ENCODE peak calls at places on chromosomes 11 and 22, in five cellular contexts. W, D, B, I and L are unnamed samples.

GRCh38 chr11:87536565-87536964 is 498.8 kb downstream of the TMEM135 start:
- DNase-seq in I (no peak), D (no peak), B (no peak), W (no peak), L (no peak)

GRCh38 chr22:49724030-49724892 is 103.4 kb downstream of the BRD1 start:
- DNase-seq in I (peak; percentile 53), D (no peak), W (no peak), B (no peak), L (peak; percentile 58)

GRCh38 chr11:27971256-27971655 is 136.7 kb downstream of the KIF18A start:
- DNase-seq in B (no peak), I (no peak), W (no peak), D (no peak), L (no peak)

GRCh38 chr22:30298005-30298701 is 8.8 kb upstream of the CASTOR1 start:
- DNase-seq in W (no peak), D (no peak), B (no peak), I (no peak), L (no peak)

GRCh38 chr11:108958446-108959123 is 293.7 kb downstream of the DDX10 start:
- DNase-seq in I (no peak), D (no peak), W (no peak), B (no peak), L (no peak)

GRCh38 chr11:108204376-108204775 is 18.1 kb downstream of the NPAT start:
- DNase-seq in B (no peak), D (no peak), W (no peak), I (no peak), L (no peak)

GRCh38 chr22:46367707-46368191 is 32.2 kb downstream of the TRMU start:
- DNase-seq in D (peak; percentile 97), I (peak; percentile 68), B (peak; percentile 64), W (peak; percentile 48), L (peak; percentile 41)

GRCh38 chr11:118015385-118015841 is 29.2 kb downstream of the IL10RA start:
- DNase-seq in B (no peak), I (no peak), W (no peak), D (no peak), L (no peak)

GRCh38 chr22:21632237-21632895 is at the start of gene CCDC116:
- DNase-seq in D (peak; percentile 86), W (no peak), I (no peak), B (no peak), L (peak; percentile 85)

GRCh38 chr11:73551697-73552096 is 46.2 kb downstream of the FAM168A start:
- DNase-seq in I (no peak), B (no peak), D (no peak), W (no peak), L (no peak)

GRCh38 chr22:41777749-41778395 is 22.6 kb upstream of the CCDC134 start:
- DNase-seq in I (no peak), B (no peak), W (no peak), D (no peak), L (no peak)

DNA sequence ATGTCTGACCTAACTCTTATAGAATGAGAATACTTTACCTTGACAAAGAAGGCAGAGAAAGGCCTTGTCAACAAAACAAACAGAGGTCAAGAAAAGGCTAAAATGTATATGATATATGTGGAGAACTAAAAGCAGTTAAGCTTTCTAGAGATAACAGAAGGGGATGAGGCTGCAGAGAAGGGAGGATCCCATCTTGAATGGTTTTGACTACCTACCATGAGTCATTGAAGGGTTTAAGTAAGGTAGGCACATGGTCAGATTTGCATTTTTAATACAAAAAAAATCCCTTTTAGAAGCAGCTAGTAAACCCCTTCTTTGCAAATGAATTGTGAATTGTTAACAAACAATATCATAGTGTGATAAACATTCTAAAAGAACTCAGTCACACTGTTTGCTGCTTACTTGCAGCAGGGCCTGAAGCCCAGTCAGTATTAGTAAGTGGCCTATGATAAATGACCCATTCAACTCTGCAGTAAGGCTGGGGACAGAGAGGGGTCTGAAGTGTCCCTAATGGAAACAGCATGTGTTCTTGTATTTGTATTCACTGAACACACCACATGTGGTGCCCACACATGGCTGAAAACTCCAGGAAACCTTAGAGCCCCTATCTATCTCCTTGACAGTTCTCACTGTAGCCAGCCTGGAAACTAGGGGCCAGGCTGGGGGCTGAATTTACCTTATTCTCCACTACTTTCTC is 328.8 kb upstream of the PITPNB start:
- DNase-seq in B (no peak), D (peak; percentile 55), W (no peak), I (no peak), L (peak; percentile 54)
- H3K9me3 ChIP-seq in B (no peaks in the 10 kb centered on the region), D (no peaks in the 10 kb centered on the region), W (no peaks in the 10 kb centered on the region), I (no peaks in the 10 kb centered on the region), L (no peaks in the 10 kb centered on the region)

GRCh38 chr22:20531404-20532181 is 24.2 kb downstream of the MED15 start:
- DNase-seq in I (peak; percentile 93), W (no peak), B (peak; percentile 68), D (peak; percentile 74), L (no peak)

GRCh38 chr22:20532256-20532993 is 25.0 kb downstream of the MED15 start:
- DNase-seq in B (no peak), W (no peak), I (no peak), D (no peak), L (no peak)

GRCh38 chr22:20528405-20528978 is 21.1 kb downstream of the MED15 start:
- DNase-seq in I (no peak), B (no peak), W (no peak), D (no peak), L (no peak)

GRCh38 chr22:20531154-20531403 is 23.7 kb downstream of the MED15 start:
- DNase-seq in D (no peak), I (no peak), B (no peak), W (no peak), L (no peak)

GRCh38 chr22:20530368-20531153 is 23.2 kb downstream of the MED15 start:
- DNase-seq in D (no peak), B (peak; percentile 64), W (no peak), I (peak; percentile 93), L (no peak)
- H3K4me3 ChIP-seq in D (no peak overlapping the region), B (no peak overlapping the region), W (no peak overlapping the region), I (no peak overlapping the region), L (no peak overlapping the region)

GRCh38 chr11:1493650-1494244 is 7.2 kb upstream of the MOB2 start:
- DNase-seq in D (no peak), I (no peak), B (no peak), W (no peak), L (no peak)
- H3K4me1 ChIP-seq in D (no peaks in the 10 kb centered on the region), I (no peaks in the 10 kb centered on the region), B (no peaks in the 10 kb centered on the region), W (peaks cover 2% of the 10 kb centered on the region), L (no peaks in the 10 kb centered on the region)

GRCh38 chr11:2647167-2647566 is 52.6 kb downstream of the KCNQ1OT1 start:
- DNase-seq in W (no peak), I (no peak), D (no peak), B (no peak), L (no peak)
- H3K9me3 ChIP-seq in W (peaks cover 55% of the 10 kb centered on the region), I (peaks cover 35% of the 10 kb centered on the region), D (peaks cover 100% of the 10 kb centered on the region), B (peaks cover 98% of the 10 kb centered on the region), L (no peaks in the 10 kb centered on the region)

GRCh38 chr11:93849751-93850584 is 450 bp downstream of the VSTM5 start:
- DNase-seq in B (no peak), W (peak; percentile 5), D (peak; percentile 78), I (no peak), L (no peak)
- H3K4me3 ChIP-seq in B (peak overlapping the region; percentile 49), W (no peak overlapping the region), D (no peak overlapping the region), I (peak overlapping the region; percentile 13), L (no peak overlapping the region)

DNA sequence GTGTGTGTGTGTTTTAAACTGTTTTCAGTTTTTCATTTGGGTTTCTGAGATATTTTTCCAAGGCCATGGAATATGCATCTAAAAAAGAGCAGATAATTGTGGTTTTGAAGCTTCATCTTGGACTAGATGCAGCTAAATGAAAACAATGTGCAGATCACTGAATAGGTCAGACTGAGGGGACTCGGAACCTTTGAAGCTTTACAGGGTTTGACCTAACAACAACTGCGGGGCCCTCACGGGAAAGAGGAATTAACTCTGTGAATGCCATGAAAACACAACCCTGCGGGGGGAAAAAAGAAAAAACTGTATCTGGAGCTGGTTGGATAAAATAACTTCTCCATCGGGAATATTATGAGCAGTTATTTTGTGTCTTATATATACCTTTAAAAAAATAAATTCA is 76.6 kb downstream of the YAP1 start:
- DNase-seq in B (no peak), D (no peak), I (no peak), W (peak; percentile 43), L (no peak)
- H3K4me1 ChIP-seq in B (peaks cover 18% of the 10 kb centered on the region), D (peaks cover 19% of the 10 kb centered on the region), I (no peaks in the 10 kb centered on the region), W (peaks cover 8% of the 10 kb centered on the region), L (peaks cover 14% of the 10 kb centered on the region)

DNA sequence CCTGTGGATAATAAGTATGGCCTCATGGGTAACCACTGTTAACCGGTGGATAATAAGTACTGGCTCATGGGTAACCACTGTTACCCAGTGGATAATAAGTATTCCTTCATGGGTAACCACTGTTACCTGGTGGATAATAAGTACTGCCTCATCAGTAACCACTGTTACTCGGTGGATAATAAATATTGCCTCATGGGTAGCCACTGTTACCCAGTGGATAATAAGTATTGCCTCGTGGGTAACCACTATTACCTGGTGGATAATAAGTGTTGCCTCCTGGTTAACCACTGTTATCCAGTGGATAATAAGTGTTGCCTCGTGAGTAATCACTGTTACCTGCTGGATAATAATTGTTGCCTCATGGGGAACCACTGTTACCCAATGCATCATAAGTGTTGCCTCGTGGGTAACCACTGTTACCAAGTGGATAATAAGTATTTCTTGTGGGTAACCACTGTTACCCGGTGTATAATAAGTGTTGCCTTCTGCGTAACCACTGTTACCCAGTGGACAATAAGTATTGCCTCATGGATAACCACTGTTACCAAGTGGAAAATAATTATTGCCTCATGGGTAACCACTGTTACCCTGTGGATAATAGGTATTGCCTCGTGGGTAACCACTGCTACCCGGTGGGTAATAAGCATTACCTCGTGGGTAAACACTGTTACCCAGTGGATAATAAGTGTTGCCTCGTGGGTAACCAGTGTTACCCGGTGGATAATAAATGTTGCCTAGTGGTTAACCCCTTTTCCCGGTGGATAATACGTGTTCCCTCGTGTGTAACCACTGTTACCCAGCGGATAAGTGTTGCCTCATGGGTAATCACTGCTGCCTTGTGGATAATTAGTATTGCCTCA is 26.6 kb upstream of the NXPE4 start:
- DNase-seq in D (no peak), W (no peak), I (no peak), B (no peak), L (no peak)
- H3K9me3 ChIP-seq in D (peaks cover 85% of the 10 kb centered on the region), W (peaks cover 34% of the 10 kb centered on the region), I (no peaks in the 10 kb centered on the region), B (no peaks in the 10 kb centered on the region), L (no peaks in the 10 kb centered on the region)

DNA sequence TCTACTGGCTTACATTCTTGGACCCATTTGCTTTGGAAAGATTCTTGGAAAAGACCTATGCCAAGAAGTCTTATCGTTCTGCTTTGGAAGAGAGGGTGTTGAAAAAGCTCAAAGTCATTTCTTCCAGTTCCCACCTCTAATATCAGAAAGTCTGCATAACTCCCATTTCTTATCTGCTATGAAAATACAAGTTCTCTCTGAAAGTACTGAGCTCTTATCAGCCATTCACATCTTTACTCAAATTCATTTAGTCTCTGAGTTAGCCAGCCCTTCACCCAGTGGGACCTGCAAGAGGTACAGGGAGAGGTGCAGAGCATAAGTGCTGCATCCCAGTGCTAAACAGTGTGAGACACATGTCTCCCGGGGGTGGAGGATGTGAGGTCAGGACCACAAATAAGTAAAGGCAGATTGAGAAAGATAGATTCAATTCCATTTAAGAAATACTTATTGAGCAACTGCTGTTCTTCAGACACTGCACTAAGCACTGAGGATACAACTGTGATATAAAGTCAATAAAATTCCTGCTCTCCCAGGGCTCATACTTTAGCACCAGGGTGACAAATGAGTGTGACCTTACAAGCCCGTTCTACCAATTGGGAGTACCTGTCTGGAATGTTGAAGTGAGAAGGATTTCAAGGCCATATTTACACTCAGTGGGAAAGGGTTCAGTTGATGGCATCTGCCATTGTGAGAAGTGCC is 76.7 kb downstream of the PISD start:
- DNase-seq in W (no peak), I (no peak), B (no peak), D (no peak), L (no peak)
- H3K4me3 ChIP-seq in W (no peak overlapping the region), I (no peak overlapping the region), B (no peak overlapping the region), D (no peak overlapping the region), L (no peak overlapping the region)